ENCODE peak calls at places on chromosomes 12 and 14, in six cellular contexts. J is spleen, F is RWPE2, Y is prostate gland, T is A549, N is psoas muscle. M is an unnamed sample.
A peak's percentile ranks its signal among the peaks of the same experiment; 100 is the strongest.

GRCh38 chr14:34994668-34995067 is 11.9 kb downstream of the SRP54 start:
- DNase-seq in F (no peak), Y (no peak), J (no peak), N (no peak), T (no peak), M (no peak)

GRCh38 chr12:108177131-108177530 is 48.0 kb downstream of the WSCD2 start:
- DNase-seq in Y (no peak), T (no peak), F (no peak), J (no peak), N (no peak), M (no peak)

GRCh38 chr12:56158926-56159461 is 835 bp downstream of the MYL6 start:
- DNase-seq in J (peak; percentile 86), N (peak; percentile 78), Y (peak; percentile 88), T (peak; percentile 72), F (peak; percentile 83), M (peak; percentile 57)

GRCh38 chr12:1933342-1933992 is 15.0 kb upstream of the CACNA2D4 start:
- DNase-seq in J (peak; percentile 74), N (no peak), T (no peak), F (no peak), Y (no peak), M (no peak)

GRCh38 chr14:86221755-86222154 is 691.8 kb downstream of the FLRT2 start:
- DNase-seq in N (no peak), T (no peak), F (no peak), J (no peak), Y (no peak), M (peak; percentile 26)

GRCh38 chr12:51592034-51592705 is 1.1 kb downstream of the SCN8A start:
- DNase-seq in N (no peak), F (no peak), T (no peak), Y (no peak), J (no peak), M (peak; percentile 25)

GRCh38 chr14:74476607-74477006 is 16.5 kb downstream of the NPC2 start:
- DNase-seq in F (no peak), Y (no peak), T (no peak), N (no peak), J (no peak), M (no peak)

GRCh38 chr12:54509660-54510059 is 12.1 kb downstream of the NCKAP1L start:
- DNase-seq in Y (no peak), T (no peak), F (no peak), J (no peak), N (no peak), M (no peak)

GRCh38 chr14:26887842-26888241 is 290.0 kb upstream of the NOVA1 start:
- DNase-seq in N (peak; percentile 54), F (no peak), Y (no peak), J (no peak), T (no peak), M (no peak)

GRCh38 chr14:74333909-74334308 is 14.4 kb upstream of the VRTN start:
- DNase-seq in J (no peak), F (no peak), Y (no peak), N (no peak), T (no peak), M (no peak)

GRCh38 chr14:73862480-73862879 is 10.8 kb downstream of the PTGR2 start:
- DNase-seq in T (no peak), J (no peak), N (no peak), F (no peak), Y (no peak), M (no peak)

GRCh38 chr12:2051700-2052625 is 824 bp upstream of the CACNA1C start:
- DNase-seq in F (no peak), T (no peak), J (no peak), Y (no peak), N (no peak), M (no peak)

GRCh38 chr12:49877066-49877465 is 26.6 kb downstream of the FAIM2 start:
- DNase-seq in T (no peak), J (peak; percentile 41), F (no peak), Y (no peak), N (no peak), M (no peak)

GRCh38 chr12:23722655-23723054 is 226.8 kb downstream of the SOX5 start:
- DNase-seq in T (no peak), F (no peak), Y (no peak), N (no peak), J (no peak), M (no peak)

GRCh38 chr14:22987291-22987690 is 4.9 kb upstream of the AJUBA start:
- DNase-seq in T (no peak), F (no peak), Y (no peak), N (no peak), J (no peak), M (no peak)

GRCh38 chr12:8154526-8154925 is 2.3 kb upstream of the ZNF705A start:
- DNase-seq in F (no peak), T (no peak), J (no peak), Y (no peak), N (no peak), M (no peak)

GRCh38 chr12:127548123-127548553 is 718.8 kb upstream of the TMEM132C start:
- DNase-seq in Y (no peak), F (no peak), N (no peak), J (no peak), T (no peak), M (no peak)

GRCh38 chr12:113900711-113901110 is 65.4 kb downstream of the RBM19 start:
- DNase-seq in N (no peak), T (peak; percentile 7), F (no peak), Y (peak; percentile 27), J (no peak), M (no peak)

GRCh38 chr12:45464699-45465098 is 248.8 kb downstream of the ANO6 start:
- DNase-seq in N (no peak), Y (no peak), J (no peak), T (peak; percentile 17), F (no peak), M (peak; percentile 43)

GRCh38 chr14:104293851-104294627 is 155.7 kb downstream of the KIF26A start:
- DNase-seq in Y (no peak), T (peak; percentile 26), J (peak; percentile 69), F (peak; percentile 57), N (no peak), M (peak; percentile 55)

GRCh38 chr14:99513183-99513694 is 32.0 kb downstream of the CCNK start:
- DNase-seq in J (peak; percentile 65), N (no peak), Y (no peak), F (no peak), T (no peak), M (peak; percentile 10)

GRCh38 chr12:76529226-76529918 is 30.2 kb downstream of the OSBPL8 start:
- DNase-seq in J (no peak), T (peak; percentile 4), Y (no peak), N (no peak), F (no peak), M (no peak)

GRCh38 chr12:103273645-103274044 is 222.1 kb downstream of the C12orf42 start:
- DNase-seq in Y (no peak), F (no peak), N (no peak), J (no peak), T (no peak), M (no peak)

GRCh38 chr14:95562892-95563685 is 28.2 kb downstream of the GLRX5 start:
- DNase-seq in F (no peak), N (no peak), J (no peak), T (no peak), Y (no peak), M (no peak)

GRCh38 chr12:1047898-1048660 is 57.1 kb downstream of the ERC1 start:
- DNase-seq in J (no peak), Y (no peak), T (no peak), N (no peak), F (no peak), M (peak; percentile 13)

GRCh38 chr12:110253176-110253575 is 27.9 kb upstream of the ATP2A2 start:
- DNase-seq in Y (no peak), J (no peak), T (no peak), F (no peak), N (peak; percentile 59), M (no peak)

GRCh38 chr14:22887260-22887989 is 4.4 kb downstream of the REM2 start:
- DNase-seq in Y (peak; percentile 82), F (no peak), J (no peak), N (no peak), T (peak; percentile 91), M (no peak)

GRCh38 chr12:6321905-6322304 is 11.4 kb downstream of the PLEKHG6 start:
- DNase-seq in J (no peak), Y (no peak), F (no peak), T (no peak), N (no peak), M (no peak)

GRCh38 chr12:124554429-124555029 is 12.9 kb downstream of the NCOR2 start:
- DNase-seq in J (peak; percentile 73), T (no peak), F (no peak), Y (no peak), N (no peak), M (no peak)

GRCh38 chr14:103186894-103187586 is 63.8 kb downstream of the TNFAIP2 start:
- DNase-seq in F (no peak), N (no peak), J (no peak), Y (no peak), T (no peak), M (no peak)

GRCh38 chr14:65137648-65138317 is 35.5 kb upstream of the MAX start:
- DNase-seq in N (no peak), Y (no peak), J (no peak), F (no peak), T (no peak), M (no peak)

DNA sequence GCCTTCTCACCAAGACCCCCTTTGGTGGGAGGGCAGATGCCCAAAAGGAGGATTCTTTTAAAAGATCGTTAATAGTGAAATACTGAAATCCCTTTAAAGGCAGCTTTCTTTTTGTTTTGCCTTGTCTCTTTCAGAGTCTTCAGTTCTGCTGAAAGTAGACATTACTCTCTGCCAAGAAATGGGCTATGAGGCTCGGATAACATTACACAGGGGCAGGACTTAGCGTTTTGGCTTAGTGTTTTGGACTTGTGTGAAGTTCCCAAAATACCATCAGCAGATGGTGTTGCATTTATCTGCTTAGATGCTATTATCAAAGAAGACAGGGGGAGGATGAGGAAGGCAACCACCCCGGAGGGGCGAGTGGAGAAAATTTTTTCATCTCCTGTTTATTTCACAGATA is 88.3 kb upstream of the METAP2 start:
- DNase-seq in J (no peak), Y (no peak), T (no peak), F (no peak), N (no peak), M (no peak)
- H3K4me3 ChIP-seq in J (no peak overlapping the region), Y (peak overlapping the region; percentile 22), T (no peak overlapping the region), F (no peak overlapping the region), N (peak overlapping the region; percentile 60), M (no peak overlapping the region)

GRCh38 chr12:79934309-79935020 is 432 bp downstream of the PPP1R12A start:
- DNase-seq in T (no peak), J (peak; percentile 94), F (peak; percentile 62), N (no peak), Y (peak; percentile 35), M (peak; percentile 50)
- H3K4me1 ChIP-seq in T (peaks cover 28% of the 10 kb centered on the region), J (peaks cover 65% of the 10 kb centered on the region), F (peaks cover 21% of the 10 kb centered on the region), N (peaks cover 35% of the 10 kb centered on the region), Y (no peaks in the 10 kb centered on the region), M (no peaks in the 10 kb centered on the region)

GRCh38 chr12:118035194-118036041 is 18.9 kb downstream of the RFC5 start:
- DNase-seq in N (no peak), Y (no peak), T (peak; percentile 62), J (no peak), F (no peak), M (peak; percentile 42)
- TF ChIP-seq CTCF in N (no peak), Y (no peak), T (no peak), J (no peak), F (no peak), M (peak; percentile 21)

DNA sequence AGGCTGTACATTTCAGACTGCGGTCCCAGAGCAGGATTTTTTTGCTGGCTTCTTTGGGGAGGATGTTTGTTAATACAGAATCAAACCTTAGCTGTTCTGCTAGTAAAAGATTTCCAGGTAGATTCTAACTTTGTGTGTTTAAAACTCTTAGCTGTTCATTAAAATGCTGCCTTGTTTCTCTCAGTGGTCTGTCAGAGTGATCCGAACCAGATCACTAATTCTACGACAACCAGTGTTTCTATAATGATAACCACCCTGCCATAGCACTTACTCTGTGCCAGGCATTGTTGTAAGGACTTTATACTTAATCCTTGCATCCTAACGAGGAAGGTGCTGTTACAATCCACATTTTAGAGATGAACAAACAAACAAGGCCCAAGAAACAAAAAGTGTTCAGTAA is 217.3 kb downstream of the CHST11 start:
- DNase-seq in J (no peak), F (no peak), N (no peak), Y (no peak), T (no peak), M (no peak)
- H3K4me3 ChIP-seq in J (no peak overlapping the region), F (no peak overlapping the region), N (no peak overlapping the region), Y (no peak overlapping the region), T (no peak overlapping the region), M (no peak overlapping the region)